ENCODE peak calls at places on chromosomes 7 and 10, in five cellular contexts. M, N, X, L and Y are unnamed samples.

GRCh38 chr10:131702521-131703356 is 198.1 kb upstream of the PPP2R2D start:
- DNase-seq in L (peak), M (no peak), X (no peak), N (no peak), Y (peak)

GRCh38 chr7:106964455-106964854 is 80.0 kb upstream of the PRKAR2B start:
- DNase-seq in N (no peak), X (no peak), M (no peak), L (no peak), Y (no peak)

GRCh38 chr7:4174451-4174850 is 507.6 kb upstream of the FOXK1 start:
- DNase-seq in N (no peak), L (no peak), M (no peak), X (no peak), Y (no peak)

GRCh38 chr10:3935933-3936359 is 150.9 kb upstream of the KLF6 start:
- DNase-seq in L (no peak), M (peak), X (no peak), N (no peak), Y (no peak)

GRCh38 chr10:125232841-125233240 is 72.5 kb upstream of the CTBP2 start:
- DNase-seq in L (no peak), N (no peak), X (peak), M (peak), Y (no peak)

GRCh38 chr10:121848082-121848481 is 79.7 kb downstream of the ATE1 start:
- DNase-seq in L (no peak), X (no peak), M (no peak), N (no peak), Y (no peak)

GRCh38 chr10:61937631-61938284 is 36.3 kb downstream of the ARID5B start:
- DNase-seq in X (peak), N (no peak), L (no peak), M (peak), Y (no peak)

GRCh38 chr10:119254355-119254754 is 47.0 kb downstream of the GRK5 start:
- DNase-seq in M (no peak), X (no peak), N (no peak), L (no peak), Y (no peak)

GRCh38 chr10:77087406-77087805 is 550.2 kb downstream of the KCNMA1 start:
- DNase-seq in N (no peak), X (peak), M (peak), L (no peak), Y (no peak)

GRCh38 chr10:22666287-22667092 is 47.9 kb downstream of the PIP4K2A start:
- DNase-seq in X (no peak), L (no peak), N (no peak), M (no peak), Y (no peak)

GRCh38 chr7:128045766-128046165 is 14.5 kb upstream of the LRRC4 start:
- DNase-seq in X (peak), N (no peak), M (peak), L (no peak), Y (no peak)

GRCh38 chr10:15419279-15419874 is 48.3 kb upstream of the FAM171A1 start:
- DNase-seq in M (peak), X (peak), N (peak), L (no peak), Y (no peak)

GRCh38 chr7:49158321-49158720 is 234.0 kb downstream of the CDC14C start:
- DNase-seq in N (no peak), L (no peak), X (no peak), M (no peak), Y (no peak)

GRCh38 chr10:22598488-22598887 is 115.9 kb downstream of the PIP4K2A start:
- DNase-seq in N (no peak), M (peak), X (peak), L (no peak), Y (no peak)

GRCh38 chr7:158854681-158855081 is 1.7 kb upstream of the DYNC2I1 start:
- DNase-seq in L (no peak), X (no peak), N (no peak), M (no peak), Y (no peak)

GRCh38 chr10:5413012-5413938 is 918 bp downstream of the NET1 start:
- DNase-seq in X (peak), N (peak), M (peak), L (no peak), Y (no peak)

GRCh38 chr7:30320392-30320791 is 36.0 kb downstream of the ZNRF2 start:
- DNase-seq in N (no peak), X (no peak), M (no peak), L (no peak), Y (no peak)

GRCh38 chr10:57979986-57980385 is 287.7 kb downstream of the IPMK start:
- DNase-seq in X (no peak), M (peak), L (no peak), N (no peak), Y (no peak)

GRCh38 chr7:73451780-73452398 is 18.3 kb downstream of the FZD9 start:
- DNase-seq in L (no peak), M (peak), X (peak), N (no peak), Y (no peak)

GRCh38 chr7:51785171-51785570 is 468.6 kb upstream of the COBL start:
- DNase-seq in N (no peak), L (no peak), X (no peak), M (no peak), Y (no peak)

GRCh38 chr7:47452715-47453092 is 129.2 kb downstream of the TNS3 start:
- DNase-seq in M (no peak), X (no peak), N (no peak), L (peak), Y (no peak)

GRCh38 chr10:34567854-34568253 is 247.2 kb downstream of the PARD3 start:
- DNase-seq in N (no peak), L (no peak), M (no peak), X (no peak), Y (no peak)

GRCh38 chr7:71517940-71518339 is 386.0 kb downstream of the GALNT17 start:
- DNase-seq in L (no peak), X (no peak), M (no peak), N (no peak), Y (no peak)

GRCh38 chr7:148028165-148028564 is 562.4 kb upstream of the C7orf33 start:
- DNase-seq in X (no peak), L (no peak), N (no peak), M (no peak), Y (no peak)

GRCh38 chr10:88379575-88379974 is 203.5 kb downstream of the RNLS start:
- DNase-seq in X (peak), L (no peak), M (peak), N (no peak), Y (no peak)

GRCh38 chr10:90274721-90275468 is 573.5 kb downstream of the KIF20B start:
- DNase-seq in L (no peak), M (peak), X (no peak), N (no peak), Y (no peak)

GRCh38 chr7:138303230-138304070 is 156.6 kb upstream of the TRIM24 start:
- DNase-seq in L (no peak), N (no peak), X (no peak), M (no peak), Y (no peak)

GRCh38 chr10:78960316-78960800 is 108.4 kb upstream of the ZMIZ1 start:
- DNase-seq in M (peak), L (no peak), X (peak), N (no peak), Y (no peak)